ENCODE peak calls at places on chromosomes 11 and 22, in four cellular contexts. D, W, A and V are unnamed samples.

GRCh38 chr22:38406617-38407016 is 48.4 kb downstream of the KCNJ4 start:
- DNase-seq in D (no peak), W (no peak), A (no peak), V (no peak)

GRCh38 chr22:17606472-17606871 is 22.1 kb downstream of the ATP6V1E1 start:
- DNase-seq in D (no peak), W (no peak), A (no peak), V (no peak)

GRCh38 chr11:125211191-125211953 is 46.8 kb downstream of the PKNOX2 start:
- DNase-seq in D (no peak), W (no peak), A (peak), V (no peak)

GRCh38 chr11:126194121-126194543 is 17.3 kb downstream of the RPUSD4 start:
- DNase-seq in D (no peak), W (peak), A (peak), V (no peak)

GRCh38 chr11:57424802-57425564 is 1.9 kb downstream of the SLC43A3 start:
- DNase-seq in D (peak), W (peak), A (peak), V (peak)

GRCh38 chr11:27254744-27255446 is 108.1 kb downstream of the CCDC34 start:
- DNase-seq in D (no peak), W (no peak), A (no peak), V (no peak)

GRCh38 chr11:32233928-32234327 is 143.1 kb downstream of the RCN1 start:
- DNase-seq in D (no peak), W (no peak), A (no peak), V (no peak)

GRCh38 chr11:110119317-110119716 is 26.1 kb downstream of the ZC3H12C start:
- DNase-seq in D (no peak), W (no peak), A (no peak), V (no peak)

GRCh38 chr11:121452609-121453150 is at the start of gene SORL1-AS1:
- DNase-seq in D (peak), W (peak), A (peak), V (no peak)

GRCh38 chr11:111388431-111388830 is 9.4 kb upstream of the POU2AF1 start:
- DNase-seq in D (no peak), W (no peak), A (peak), V (no peak)

DNA sequence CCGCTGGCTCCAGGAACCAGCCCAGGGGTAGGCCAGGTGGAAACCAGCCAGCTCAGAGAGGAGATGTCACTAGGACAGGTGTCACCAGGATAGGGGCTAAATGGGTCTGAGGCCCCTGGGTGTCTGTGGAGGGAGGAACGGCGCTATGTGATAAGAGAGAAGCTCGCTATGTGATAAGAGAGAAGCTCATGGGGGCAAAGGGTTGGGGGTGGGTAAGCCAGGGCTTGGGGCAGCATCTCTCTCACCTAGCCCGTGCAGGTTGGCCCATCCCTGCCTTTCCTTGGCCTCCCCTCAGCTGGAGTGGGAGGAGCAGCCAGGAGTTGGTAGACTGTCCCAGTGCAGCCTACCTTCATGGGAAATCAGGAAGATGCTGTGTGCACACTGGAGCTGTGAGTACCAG is 26.5 kb upstream of the SUSD2 start:
- DNase-seq in D (no peak), W (no peak), A (no peak), V (no peak)
- H3K4me3 ChIP-seq in D (no peak), W (no peak), A (no peak), V (no peak)

GRCh38 chr11:72823105-72823804 is 9.0 kb downstream of the ATG16L2 start:
- DNase-seq in D (no peak), W (peak), A (no peak), V (no peak)
- H3K27ac ChIP-seq in D (no peak), W (no peak), A (no peak), V (no peak)

DNA sequence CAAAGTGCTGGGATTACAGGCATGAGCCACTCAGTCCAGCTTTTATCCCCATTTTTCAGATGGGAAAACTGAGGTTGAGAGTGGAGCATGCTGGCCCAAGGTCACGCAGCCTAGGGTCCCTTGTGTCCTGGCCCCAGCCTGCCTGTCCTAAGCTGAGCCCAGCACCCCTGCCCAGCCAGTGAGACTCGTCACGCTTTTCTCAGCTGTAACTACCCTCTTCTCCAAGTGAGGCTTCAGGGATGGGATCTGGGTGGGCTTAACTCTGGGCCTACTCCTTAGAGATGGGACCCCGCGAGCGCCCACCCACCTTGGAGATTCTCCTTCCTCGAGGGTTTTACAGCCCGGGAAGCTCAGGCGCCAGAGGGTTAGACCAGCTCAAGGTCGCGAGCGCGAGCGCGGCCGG is 390 bp upstream of the TMEM151A start:
- DNase-seq in D (no peak), W (no peak), A (no peak), V (no peak)
- H3K4me3 ChIP-seq in D (no peak), W (no peak), A (peak), V (peak)

DNA sequence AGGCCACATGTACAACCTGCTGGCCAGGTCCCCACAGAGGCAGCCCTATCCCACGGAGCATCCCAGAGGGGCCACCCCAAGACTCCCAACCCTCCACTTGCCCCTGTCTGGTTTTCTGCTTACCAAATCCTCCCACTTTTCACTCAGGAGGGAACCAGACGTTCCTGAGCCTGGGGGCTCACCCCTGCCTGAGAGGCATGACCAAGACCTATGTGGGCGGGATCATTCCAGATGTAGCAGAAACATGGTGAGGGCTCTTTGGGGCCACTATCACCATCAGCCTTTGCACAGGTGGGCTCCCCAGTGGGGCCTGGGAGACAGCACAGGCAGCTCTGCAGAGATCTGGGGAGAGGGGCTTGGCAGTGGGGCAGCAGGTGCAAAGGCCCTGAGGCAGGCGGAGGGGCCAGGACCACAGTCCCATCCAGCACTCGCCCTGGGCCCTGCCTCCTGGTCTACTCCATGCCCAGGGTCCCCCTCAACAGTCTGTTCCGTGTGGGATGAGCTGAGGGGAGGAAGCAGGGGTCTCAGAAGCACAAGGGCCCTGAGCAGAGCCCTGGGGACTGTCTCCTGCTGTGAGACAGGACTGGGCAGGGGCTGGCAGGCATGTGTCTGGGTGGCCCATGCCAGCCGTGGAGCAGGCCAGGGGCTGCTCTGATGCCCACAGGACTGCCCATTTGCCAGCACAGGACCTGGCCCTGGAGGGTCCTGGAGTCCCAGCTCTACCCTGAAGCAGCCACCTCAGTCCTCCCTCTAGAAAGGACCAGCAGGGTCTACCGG is 9.4 kb downstream of the PIM3 start:
- DNase-seq in D (peak), W (peak), A (no peak), V (peak)
- H3K27ac ChIP-seq in D (peak), W (peak), A (no peak), V (peak)

GRCh38 chr11:9777066-9777465 is 113.2 kb downstream of the SWAP70 start:
- DNase-seq in D (no peak), W (no peak), A (no peak), V (no peak)
- H3K4me3 ChIP-seq in D (no peak), W (no peak), A (no peak), V (no peak)

GRCh38 chr11:12088531-12088930 is 21.9 kb upstream of the MICAL2 start:
- DNase-seq in D (no peak), W (no peak), A (no peak), V (no peak)

GRCh38 chr11:12090761-12091261 is 19.6 kb upstream of the MICAL2 start:
- DNase-seq in D (no peak), W (peak), A (no peak), V (no peak)

GRCh38 chr11:12089041-12089440 is 21.3 kb upstream of the MICAL2 start:
- DNase-seq in D (no peak), W (no peak), A (no peak), V (no peak)

GRCh38 chr11:12090061-12090572 is 20.3 kb upstream of the MICAL2 start:
- DNase-seq in D (no peak), W (no peak), A (no peak), V (peak)

GRCh38 chr11:12089473-12089872 is 20.9 kb upstream of the MICAL2 start:
- DNase-seq in D (no peak), W (no peak), A (no peak), V (no peak)
- H3K27ac ChIP-seq in D (no peak), W (no peak), A (no peak), V (no peak)

GRCh38 chr22:40453676-40454075 is 83.3 kb downstream of the SGSM3 start:
- DNase-seq in D (no peak), W (no peak), A (no peak), V (no peak)

GRCh38 chr22:40449676-40450035 is 79.3 kb downstream of the SGSM3 start:
- DNase-seq in D (no peak), W (no peak), A (no peak), V (no peak)

GRCh38 chr22:40452730-40453487 is 82.5 kb downstream of the SGSM3 start:
- DNase-seq in D (no peak), W (no peak), A (no peak), V (no peak)

GRCh38 chr22:40450651-40451050 is 80.3 kb downstream of the SGSM3 start:
- DNase-seq in D (no peak), W (no peak), A (no peak), V (no peak)

GRCh38 chr22:40451230-40451629 is 80.8 kb downstream of the SGSM3 start:
- DNase-seq in D (no peak), W (no peak), A (no peak), V (no peak)
- H3K4me3 ChIP-seq in D (no peak), W (no peak), A (no peak), V (no peak)

DNA sequence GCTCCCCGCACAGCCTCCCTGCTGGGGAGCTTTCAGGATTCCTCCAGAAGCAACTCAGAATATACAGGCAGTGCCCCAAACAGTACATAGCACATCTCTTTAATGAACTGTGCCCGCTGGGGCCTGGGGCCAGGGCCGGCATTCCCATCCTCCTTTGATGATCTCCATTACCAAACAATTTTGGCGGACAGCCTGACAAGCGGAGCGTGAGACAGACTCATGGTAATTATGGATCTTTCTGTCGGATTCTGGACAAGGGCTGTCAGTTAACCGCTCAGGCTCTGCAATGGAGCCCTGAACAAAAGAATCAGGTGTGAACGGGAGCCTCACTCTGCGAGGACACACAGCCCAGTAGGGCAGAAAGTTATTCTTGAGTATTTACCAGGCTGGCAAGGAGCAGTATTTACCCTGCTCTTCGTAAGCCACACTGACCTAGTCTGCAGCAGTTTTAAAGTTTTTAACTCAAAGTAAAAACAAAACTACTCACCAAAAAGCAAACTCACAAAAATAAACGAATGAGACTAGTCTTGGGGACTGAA is 174.0 kb downstream of the TBC1D22A start:
- DNase-seq in D (peak), W (no peak), A (no peak), V (no peak)
- H3K27ac ChIP-seq in D (peak), W (peak), A (no peak), V (no peak)

GRCh38 chr11:25737071-25737675 is 594.8 kb upstream of the ANO3 start:
- DNase-seq in D (no peak), W (no peak), A (no peak), V (no peak)

GRCh38 chr11:25741886-25742285 is 590.0 kb upstream of the ANO3 start:
- DNase-seq in D (no peak), W (no peak), A (no peak), V (no peak)

DNA sequence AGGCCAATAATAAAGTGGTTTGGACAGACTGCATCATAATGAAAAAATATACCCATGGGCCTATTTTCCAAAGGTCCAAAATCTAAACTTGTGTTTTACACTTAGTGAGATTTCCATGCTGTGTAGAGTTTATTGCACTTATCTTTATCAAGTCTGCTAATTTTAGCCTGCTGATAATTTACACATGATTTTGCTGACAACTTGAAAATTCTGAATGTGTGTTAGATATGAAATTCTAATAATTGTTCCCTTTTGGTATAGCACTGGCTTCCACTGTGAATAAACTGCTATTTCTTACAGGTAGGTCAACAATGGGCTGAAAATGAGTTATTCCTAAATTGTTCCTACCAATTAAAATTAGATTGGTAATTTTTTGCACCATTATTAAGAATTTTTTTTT is 589.1 kb upstream of the ANO3 start:
- DNase-seq in D (no peak), W (no peak), A (no peak), V (no peak)
- H3K4me3 ChIP-seq in D (no peak), W (no peak), A (no peak), V (no peak)

GRCh38 chr11:118230088-118230487 is 5.3 kb upstream of the JAML start:
- DNase-seq in D (no peak), W (no peak), A (no peak), V (no peak)

GRCh38 chr11:118226781-118227180 is 2.0 kb upstream of the JAML start:
- DNase-seq in D (no peak), W (no peak), A (no peak), V (no peak)

GRCh38 chr11:118227865-118228785 is 3.3 kb upstream of the JAML start:
- DNase-seq in D (no peak), W (no peak), A (no peak), V (no peak)

GRCh38 chr11:118226294-118226693 is 1.5 kb upstream of the JAML start:
- DNase-seq in D (no peak), W (no peak), A (no peak), V (peak)

DNA sequence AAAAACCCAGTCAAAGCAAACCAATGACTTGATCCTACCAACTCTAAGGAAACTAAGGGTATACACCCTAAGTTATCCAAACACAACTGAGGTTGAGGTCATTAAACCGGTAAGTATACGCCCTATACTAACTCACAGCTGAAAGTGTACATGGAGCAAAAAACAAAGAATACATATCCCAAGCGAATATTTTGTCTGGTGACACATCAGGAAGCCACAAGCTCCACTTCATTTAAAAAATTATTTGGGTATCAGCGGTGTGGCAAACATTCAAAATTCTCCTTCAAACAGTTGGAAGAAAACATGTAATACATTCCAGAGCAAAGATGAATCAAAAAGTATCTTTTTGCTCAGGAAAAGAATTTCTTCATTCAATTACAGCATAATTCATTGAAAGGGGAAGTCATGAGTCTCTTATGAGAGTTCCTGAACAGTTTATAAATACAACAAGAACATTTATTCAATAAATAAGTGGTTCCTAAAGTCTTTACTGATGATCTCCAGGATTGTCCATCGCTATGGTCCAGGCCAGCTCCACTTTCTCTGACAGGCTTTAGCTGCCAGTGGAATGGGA is 4.5 kb upstream of the JAML start:
- DNase-seq in D (no peak), W (no peak), A (no peak), V (no peak)
- H3K27ac ChIP-seq in D (no peak), W (no peak), A (no peak), V (no peak)